ENCODE peak calls at places on chromosomes 11 and 22, in five cellular contexts. P, B, G, Y and R are unnamed samples.

GRCh38 chr11:82906236-82906635 is 4.7 kb downstream of the DDIAS start:
- DNase-seq in P (peak; percentile 71), B (peak; percentile 43), G (no peak), Y (peak; percentile 79), R (no peak)

GRCh38 chr11:35822815-35823495 is 120.9 kb upstream of the LDLRAD3 start:
- DNase-seq in P (peak; percentile 59), B (peak; percentile 13), G (no peak), Y (no peak), R (no peak)

GRCh38 chr11:15198284-15198683 is 83.6 kb downstream of the INSC start:
- DNase-seq in P (no peak), B (no peak), G (no peak), Y (no peak), R (no peak)

GRCh38 chr11:115660072-115660805 is 156.0 kb upstream of the CADM1 start:
- DNase-seq in P (peak; percentile 21), B (no peak), G (no peak), Y (no peak), R (no peak)

GRCh38 chr11:32312865-32313403 is 122.4 kb downstream of the WT1 start:
- DNase-seq in P (peak; percentile 97), B (peak; percentile 52), G (peak; percentile 31), Y (peak; percentile 24), R (no peak)

GRCh38 chr11:111429066-111429506 is 50.0 kb upstream of the POU2AF1 start:
- DNase-seq in P (peak; percentile 90), B (peak; percentile 37), G (peak; percentile 76), Y (peak; percentile 85), R (no peak)

GRCh38 chr22:45265546-45265945 is 19.2 kb upstream of the UPK3A start:
- DNase-seq in P (no peak), B (no peak), G (no peak), Y (no peak), R (no peak)

GRCh38 chr11:46513934-46514342 is 79.9 kb downstream of the AMBRA1 start:
- DNase-seq in P (peak; percentile 79), B (peak; percentile 41), G (peak; percentile 54), Y (no peak), R (no peak)

GRCh38 chr11:83044958-83045712 is 26.6 kb downstream of the RAB30 start:
- DNase-seq in P (peak; percentile 72), B (peak; percentile 92), G (no peak), Y (peak; percentile 53), R (no peak)

GRCh38 chr22:37284807-37285355 is 2.6 kb downstream of the CYTH4 start:
- DNase-seq in P (no peak), B (no peak), G (peak; percentile 71), Y (peak; percentile 85), R (peak; percentile 88)

GRCh38 chr11:73717136-73717535 is 43.7 kb downstream of the RAB6A start:
- DNase-seq in P (no peak), B (no peak), G (no peak), Y (no peak), R (no peak)

GRCh38 chr11:36455658-36456111 is 54.4 kb downstream of the TRAF6 start:
- DNase-seq in P (peak; percentile 89), B (peak; percentile 98), G (peak; percentile 55), Y (no peak), R (peak; percentile 94)

GRCh38 chr11:88175004-88175706 is at the start of gene RAB38:
- DNase-seq in P (peak; percentile 42), B (peak; percentile 21), G (peak; percentile 58), Y (peak; percentile 1), R (peak; percentile 50)

GRCh38 chr11:72720806-72721205 is 31.4 kb downstream of the ARAP1 start:
- DNase-seq in P (no peak), B (no peak), G (no peak), Y (no peak), R (peak; percentile 48)

GRCh38 chr11:70243912-70244652 is 26.4 kb upstream of the PPFIA1 start:
- DNase-seq in P (no peak), B (no peak), G (no peak), Y (no peak), R (no peak)

GRCh38 chr11:128653828-128654231 is 40.0 kb upstream of the FLI1 start:
- DNase-seq in P (no peak), B (peak; percentile 75), G (peak; percentile 85), Y (no peak), R (no peak)

GRCh38 chr11:6531267-6531752 is 34.2 kb downstream of the DNHD1 start:
- DNase-seq in P (peak; percentile 54), B (peak; percentile 52), G (peak; percentile 20), Y (peak; percentile 50), R (no peak)

GRCh38 chr22:44085743-44086741 is 61.9 kb downstream of the PARVB start:
- DNase-seq in P (peak; percentile 59), B (peak; percentile 53), G (peak; percentile 76), Y (peak; percentile 59), R (no peak)

GRCh38 chr22:20524004-20524481 is 16.6 kb downstream of the MED15 start:
- DNase-seq in P (no peak), B (peak; percentile 65), G (no peak), Y (peak; percentile 8), R (no peak)

GRCh38 chr11:122215244-122215992 is 99.4 kb upstream of the BLID start:
- DNase-seq in P (peak; percentile 84), B (peak; percentile 99), G (peak; percentile 69), Y (peak; percentile 35), R (peak; percentile 92)

GRCh38 chr11:85712953-85713352 is 27.0 kb upstream of the CCDC89 start:
- DNase-seq in P (no peak), B (no peak), G (no peak), Y (no peak), R (no peak)

GRCh38 chr11:65785329-65786007 is 1.4 kb upstream of the OVOL1 start:
- DNase-seq in P (no peak), B (no peak), G (no peak), Y (no peak), R (peak; percentile 26)

GRCh38 chr11:74791333-74792100 is 42.9 kb downstream of the RNF169 start:
- DNase-seq in P (no peak), B (no peak), G (peak; percentile 56), Y (no peak), R (no peak)
- H3K36me3 ChIP-seq in P (peaks cover 5% of the 10 kb centered on the region), B (peaks cover 35% of the 10 kb centered on the region), G (no peaks in the 10 kb centered on the region), Y (peaks cover 96% of the 10 kb centered on the region), R (peaks cover 6% of the 10 kb centered on the region)

GRCh38 chr11:118339281-118340045 is 3.0 kb downstream of the CD3D start:
- DNase-seq in P (no peak), B (no peak), G (no peak), Y (no peak), R (no peak)

GRCh38 chr11:118334746-118335145 is 7.8 kb downstream of the CD3D start:
- DNase-seq in P (no peak), B (no peak), G (no peak), Y (no peak), R (no peak)

GRCh38 chr11:118341749-118342489 is 586 bp downstream of the CD3D start:
- DNase-seq in P (no peak), B (no peak), G (no peak), Y (no peak), R (no peak)

GRCh38 chr11:118340437-118340836 is 2.1 kb downstream of the CD3D start:
- DNase-seq in P (no peak), B (no peak), G (no peak), Y (no peak), R (no peak)

GRCh38 chr11:118338637-118339061 is 3.9 kb downstream of the CD3D start:
- DNase-seq in P (peak; percentile 37), B (no peak), G (peak; percentile 33), Y (peak; percentile 82), R (no peak)
- H3K4me3 ChIP-seq in P (no peak overlapping the region), B (no peak overlapping the region), G (no peak overlapping the region), Y (no peak overlapping the region), R (no peak overlapping the region)

GRCh38 chr11:61340985-61341384 is 8.0 kb downstream of the TKFC start:
- DNase-seq in P (no peak), B (no peak), G (no peak), Y (no peak), R (peak; percentile 2)

GRCh38 chr11:61339490-61339878 is 6.5 kb downstream of the TKFC start:
- DNase-seq in P (no peak), B (no peak), G (no peak), Y (no peak), R (no peak)

GRCh38 chr11:61342207-61342803 is 9.3 kb downstream of the TKFC start:
- DNase-seq in P (no peak), B (no peak), G (no peak), Y (no peak), R (peak; percentile 70)

GRCh38 chr11:61343792-61344745 is 11.0 kb downstream of the TKFC start:
- DNase-seq in P (no peak), B (no peak), G (no peak), Y (no peak), R (no peak)

DNA sequence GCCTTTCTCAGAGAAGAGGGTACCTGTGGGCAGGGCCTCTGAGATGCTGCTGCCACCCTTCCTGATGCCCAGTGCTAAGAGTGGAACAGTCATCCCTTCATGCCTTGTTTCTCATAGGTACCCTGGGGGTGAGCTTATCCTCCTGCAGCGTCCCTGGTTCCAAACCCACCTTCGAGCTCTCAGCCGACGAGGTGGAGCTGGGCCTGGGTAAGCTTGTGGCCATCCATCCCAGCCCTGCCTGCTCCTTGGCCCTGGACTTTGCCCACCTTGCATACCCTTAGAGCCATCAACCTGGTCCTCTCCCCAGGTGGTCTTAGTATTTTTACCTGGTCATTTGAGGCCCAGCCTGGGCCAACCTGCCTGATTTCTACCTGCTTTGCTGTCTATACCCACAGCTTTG is 8.7 kb downstream of the TKFC start:
- DNase-seq in P (no peak), B (no peak), G (no peak), Y (no peak), R (peak; percentile 33)
- H3K36me3 ChIP-seq in P (peaks cover 20% of the 10 kb centered on the region), B (peaks cover 14% of the 10 kb centered on the region), G (no peaks in the 10 kb centered on the region), Y (peaks cover 29% of the 10 kb centered on the region), R (no peaks in the 10 kb centered on the region)

GRCh38 chr11:10076458-10077141 is 217.4 kb downstream of the SBF2 start:
- DNase-seq in P (peak; percentile 46), B (peak; percentile 63), G (no peak), Y (peak; percentile 65), R (peak; percentile 84)
- H3K4me3 ChIP-seq in P (no peak overlapping the region), B (no peak overlapping the region), G (no peak overlapping the region), Y (no peak overlapping the region), R (no peak overlapping the region)